ENCODE peak calls at places on chromosome 4, in seven cellular contexts. One of them, this sample, is unnamed.

GRCh38 chr4:25783943-25784342 is 78.8 kb downstream of the SEL1L3 start:
- DNase-seq in cardiac muscle cell: no peak
- DNase-seq in epithelial cell of esophagus: no peak
- DNase-seq in posterior cingulate gyrus: peak
- DNase-seq in CD8-positive, alpha-beta memory T cell: no peak
- DNase-seq in stimulated activated CD4-positive, alpha-beta T cell treated with anti-CD3 and anti-CD28 coated beads, Interleukin-15, amount 100 ng/mL, for 1 hour: no peak
- DNase-seq in fibroblast of the aortic adventitia: no peak
- DNase-seq in this sample: no peak

GRCh38 chr4:74755486-74755885 is 38.8 kb downstream of the BTC start:
- DNase-seq in cardiac muscle cell: no peak
- DNase-seq in stimulated activated CD4-positive, alpha-beta T cell treated with anti-CD3 and anti-CD28 coated beads, Interleukin-15, amount 100 ng/mL, for 1 hour: no peak
- DNase-seq in CD8-positive, alpha-beta memory T cell: no peak
- DNase-seq in epithelial cell of esophagus: no peak
- DNase-seq in posterior cingulate gyrus: no peak
- DNase-seq in fibroblast of the aortic adventitia: peak
- DNase-seq in this sample: no peak

GRCh38 chr4:150145090-150145949 is 67.1 kb downstream of the DCLK2 start:
- DNase-seq in epithelial cell of esophagus: no peak
- DNase-seq in stimulated activated CD4-positive, alpha-beta T cell treated with anti-CD3 and anti-CD28 coated beads, Interleukin-15, amount 100 ng/mL, for 1 hour: no peak
- DNase-seq in cardiac muscle cell: no peak
- DNase-seq in CD8-positive, alpha-beta memory T cell: no peak
- DNase-seq in posterior cingulate gyrus: no peak
- DNase-seq in fibroblast of the aortic adventitia: peak
- DNase-seq in this sample: no peak

GRCh38 chr4:113899260-113900177 is 79.9 kb downstream of the ARSJ start:
- DNase-seq in cardiac muscle cell: no peak
- DNase-seq in CD8-positive, alpha-beta memory T cell: peak
- DNase-seq in posterior cingulate gyrus: no peak
- DNase-seq in epithelial cell of esophagus: no peak
- DNase-seq in stimulated activated CD4-positive, alpha-beta T cell treated with anti-CD3 and anti-CD28 coated beads, Interleukin-15, amount 100 ng/mL, for 1 hour: no peak
- DNase-seq in fibroblast of the aortic adventitia: no peak
- DNase-seq in this sample: no peak

GRCh38 chr4:34469518-34469917 is 1774.8 kb downstream of the ARAP2 start:
- DNase-seq in CD8-positive, alpha-beta memory T cell: no peak
- DNase-seq in fibroblast of the aortic adventitia: no peak
- DNase-seq in posterior cingulate gyrus: no peak
- DNase-seq in cardiac muscle cell: no peak
- DNase-seq in stimulated activated CD4-positive, alpha-beta T cell treated with anti-CD3 and anti-CD28 coated beads, Interleukin-15, amount 100 ng/mL, for 1 hour: no peak
- DNase-seq in epithelial cell of esophagus: no peak
- DNase-seq in this sample: no peak

GRCh38 chr4:182711211-182711610 is 206.0 kb downstream of the DCTD start:
- DNase-seq in CD8-positive, alpha-beta memory T cell: no peak
- DNase-seq in posterior cingulate gyrus: no peak
- DNase-seq in epithelial cell of esophagus: no peak
- DNase-seq in fibroblast of the aortic adventitia: peak
- DNase-seq in cardiac muscle cell: no peak
- DNase-seq in stimulated activated CD4-positive, alpha-beta T cell treated with anti-CD3 and anti-CD28 coated beads, Interleukin-15, amount 100 ng/mL, for 1 hour: no peak
- DNase-seq in this sample: no peak

GRCh38 chr4:76376534-76376933 is 44.4 kb downstream of the CCDC158 start:
- DNase-seq in posterior cingulate gyrus: no peak
- DNase-seq in cardiac muscle cell: no peak
- DNase-seq in epithelial cell of esophagus: no peak
- DNase-seq in CD8-positive, alpha-beta memory T cell: no peak
- DNase-seq in fibroblast of the aortic adventitia: no peak
- DNase-seq in stimulated activated CD4-positive, alpha-beta T cell treated with anti-CD3 and anti-CD28 coated beads, Interleukin-15, amount 100 ng/mL, for 1 hour: no peak
- DNase-seq in this sample: no peak

GRCh38 chr4:69717778-69718177 is 42.6 kb downstream of the SULT1B1 start:
- DNase-seq in fibroblast of the aortic adventitia: no peak
- DNase-seq in cardiac muscle cell: no peak
- DNase-seq in stimulated activated CD4-positive, alpha-beta T cell treated with anti-CD3 and anti-CD28 coated beads, Interleukin-15, amount 100 ng/mL, for 1 hour: no peak
- DNase-seq in epithelial cell of esophagus: no peak
- DNase-seq in CD8-positive, alpha-beta memory T cell: no peak
- DNase-seq in posterior cingulate gyrus: no peak
- DNase-seq in this sample: no peak

GRCh38 chr4:141971854-141972253 is 335.5 kb downstream of the IL15 start:
- DNase-seq in epithelial cell of esophagus: no peak
- DNase-seq in fibroblast of the aortic adventitia: no peak
- DNase-seq in posterior cingulate gyrus: no peak
- DNase-seq in CD8-positive, alpha-beta memory T cell: no peak
- DNase-seq in stimulated activated CD4-positive, alpha-beta T cell treated with anti-CD3 and anti-CD28 coated beads, Interleukin-15, amount 100 ng/mL, for 1 hour: no peak
- DNase-seq in cardiac muscle cell: no peak
- DNase-seq in this sample: no peak

GRCh38 chr4:174332741-174333493 is 49.2 kb downstream of the CEP44 start:
- DNase-seq in CD8-positive, alpha-beta memory T cell: no peak
- DNase-seq in posterior cingulate gyrus: no peak
- DNase-seq in stimulated activated CD4-positive, alpha-beta T cell treated with anti-CD3 and anti-CD28 coated beads, Interleukin-15, amount 100 ng/mL, for 1 hour: no peak
- DNase-seq in cardiac muscle cell: no peak
- DNase-seq in epithelial cell of esophagus: peak
- DNase-seq in fibroblast of the aortic adventitia: peak
- DNase-seq in this sample: no peak

GRCh38 chr4:7650606-7651400 is 216.1 kb upstream of the PSAPL1 start:
- DNase-seq in CD8-positive, alpha-beta memory T cell: no peak
- DNase-seq in posterior cingulate gyrus: no peak
- DNase-seq in fibroblast of the aortic adventitia: no peak
- DNase-seq in cardiac muscle cell: peak
- DNase-seq in epithelial cell of esophagus: no peak
- DNase-seq in stimulated activated CD4-positive, alpha-beta T cell treated with anti-CD3 and anti-CD28 coated beads, Interleukin-15, amount 100 ng/mL, for 1 hour: no peak
- DNase-seq in this sample: no peak

GRCh38 chr4:188754372-188755002 is 615.2 kb downstream of the TRIML1 start:
- DNase-seq in stimulated activated CD4-positive, alpha-beta T cell treated with anti-CD3 and anti-CD28 coated beads, Interleukin-15, amount 100 ng/mL, for 1 hour: no peak
- DNase-seq in posterior cingulate gyrus: no peak
- DNase-seq in CD8-positive, alpha-beta memory T cell: no peak
- DNase-seq in epithelial cell of esophagus: no peak
- DNase-seq in fibroblast of the aortic adventitia: no peak
- DNase-seq in cardiac muscle cell: no peak
- DNase-seq in this sample: no peak

GRCh38 chr4:6087669-6088068 is 69.4 kb upstream of the C4orf50 start:
- DNase-seq in cardiac muscle cell: peak
- DNase-seq in fibroblast of the aortic adventitia: peak
- DNase-seq in epithelial cell of esophagus: peak
- DNase-seq in CD8-positive, alpha-beta memory T cell: no peak
- DNase-seq in stimulated activated CD4-positive, alpha-beta T cell treated with anti-CD3 and anti-CD28 coated beads, Interleukin-15, amount 100 ng/mL, for 1 hour: no peak
- DNase-seq in posterior cingulate gyrus: peak
- DNase-seq in this sample: no peak

GRCh38 chr4:56158483-56158882 is 209.7 kb downstream of the CEP135 start:
- DNase-seq in cardiac muscle cell: no peak
- DNase-seq in CD8-positive, alpha-beta memory T cell: no peak
- DNase-seq in stimulated activated CD4-positive, alpha-beta T cell treated with anti-CD3 and anti-CD28 coated beads, Interleukin-15, amount 100 ng/mL, for 1 hour: no peak
- DNase-seq in epithelial cell of esophagus: no peak
- DNase-seq in posterior cingulate gyrus: no peak
- DNase-seq in fibroblast of the aortic adventitia: no peak
- DNase-seq in this sample: no peak

GRCh38 chr4:32087211-32087610 is 1367.0 kb downstream of the PCDH7 start:
- DNase-seq in stimulated activated CD4-positive, alpha-beta T cell treated with anti-CD3 and anti-CD28 coated beads, Interleukin-15, amount 100 ng/mL, for 1 hour: no peak
- DNase-seq in CD8-positive, alpha-beta memory T cell: no peak
- DNase-seq in cardiac muscle cell: no peak
- DNase-seq in posterior cingulate gyrus: no peak
- DNase-seq in fibroblast of the aortic adventitia: no peak
- DNase-seq in epithelial cell of esophagus: no peak
- DNase-seq in this sample: no peak

GRCh38 chr4:165378763-165379631 is at the start of gene CPE:
- DNase-seq in CD8-positive, alpha-beta memory T cell: peak
- DNase-seq in cardiac muscle cell: peak
- DNase-seq in posterior cingulate gyrus: peak
- DNase-seq in stimulated activated CD4-positive, alpha-beta T cell treated with anti-CD3 and anti-CD28 coated beads, Interleukin-15, amount 100 ng/mL, for 1 hour: peak
- DNase-seq in epithelial cell of esophagus: peak
- DNase-seq in fibroblast of the aortic adventitia: peak
- DNase-seq in this sample: no peak

GRCh38 chr4:175953960-175954521 is 111.6 kb upstream of the WDR17 start:
- DNase-seq in cardiac muscle cell: no peak
- DNase-seq in stimulated activated CD4-positive, alpha-beta T cell treated with anti-CD3 and anti-CD28 coated beads, Interleukin-15, amount 100 ng/mL, for 1 hour: no peak
- DNase-seq in epithelial cell of esophagus: peak
- DNase-seq in posterior cingulate gyrus: no peak
- DNase-seq in CD8-positive, alpha-beta memory T cell: no peak
- DNase-seq in fibroblast of the aortic adventitia: no peak
- DNase-seq in this sample: no peak

GRCh38 chr4:7807351-7807921 is 132.2 kb downstream of the AFAP1 start:
- DNase-seq in cardiac muscle cell: no peak
- DNase-seq in epithelial cell of esophagus: no peak
- DNase-seq in posterior cingulate gyrus: no peak
- DNase-seq in CD8-positive, alpha-beta memory T cell: no peak
- DNase-seq in fibroblast of the aortic adventitia: no peak
- DNase-seq in stimulated activated CD4-positive, alpha-beta T cell treated with anti-CD3 and anti-CD28 coated beads, Interleukin-15, amount 100 ng/mL, for 1 hour: no peak
- DNase-seq in this sample: no peak

GRCh38 chr4:152106113-152106763 is 345.4 kb upstream of the GATB start:
- DNase-seq in epithelial cell of esophagus: peak
- DNase-seq in fibroblast of the aortic adventitia: peak
- DNase-seq in posterior cingulate gyrus: no peak
- DNase-seq in CD8-positive, alpha-beta memory T cell: no peak
- DNase-seq in stimulated activated CD4-positive, alpha-beta T cell treated with anti-CD3 and anti-CD28 coated beads, Interleukin-15, amount 100 ng/mL, for 1 hour: no peak
- DNase-seq in cardiac muscle cell: no peak
- DNase-seq in this sample: peak

GRCh38 chr4:139488442-139488841 is 34.5 kb downstream of the RAB33B start:
- DNase-seq in epithelial cell of esophagus: no peak
- DNase-seq in fibroblast of the aortic adventitia: no peak
- DNase-seq in cardiac muscle cell: no peak
- DNase-seq in posterior cingulate gyrus: no peak
- DNase-seq in stimulated activated CD4-positive, alpha-beta T cell treated with anti-CD3 and anti-CD28 coated beads, Interleukin-15, amount 100 ng/mL, for 1 hour: no peak
- DNase-seq in CD8-positive, alpha-beta memory T cell: no peak
- DNase-seq in this sample: no peak

GRCh38 chr4:113013746-113014145 is 35.7 kb upstream of the ANK2 start:
- DNase-seq in CD8-positive, alpha-beta memory T cell: no peak
- DNase-seq in stimulated activated CD4-positive, alpha-beta T cell treated with anti-CD3 and anti-CD28 coated beads, Interleukin-15, amount 100 ng/mL, for 1 hour: no peak
- DNase-seq in fibroblast of the aortic adventitia: peak
- DNase-seq in cardiac muscle cell: no peak
- DNase-seq in posterior cingulate gyrus: no peak
- DNase-seq in epithelial cell of esophagus: no peak
- DNase-seq in this sample: no peak

GRCh38 chr4:182062936-182063335 is 180.3 kb upstream of the TENM3 start:
- DNase-seq in cardiac muscle cell: peak
- DNase-seq in epithelial cell of esophagus: peak
- DNase-seq in fibroblast of the aortic adventitia: peak
- DNase-seq in posterior cingulate gyrus: no peak
- DNase-seq in stimulated activated CD4-positive, alpha-beta T cell treated with anti-CD3 and anti-CD28 coated beads, Interleukin-15, amount 100 ng/mL, for 1 hour: no peak
- DNase-seq in CD8-positive, alpha-beta memory T cell: no peak
- DNase-seq in this sample: peak

GRCh38 chr4:5079581-5079980 is 28.3 kb downstream of the STK32B start:
- DNase-seq in CD8-positive, alpha-beta memory T cell: no peak
- DNase-seq in epithelial cell of esophagus: no peak
- DNase-seq in fibroblast of the aortic adventitia: no peak
- DNase-seq in posterior cingulate gyrus: no peak
- DNase-seq in stimulated activated CD4-positive, alpha-beta T cell treated with anti-CD3 and anti-CD28 coated beads, Interleukin-15, amount 100 ng/mL, for 1 hour: no peak
- DNase-seq in cardiac muscle cell: no peak
- DNase-seq in this sample: no peak

GRCh38 chr4:139419388-139419914 is 34.5 kb upstream of the RAB33B start:
- DNase-seq in cardiac muscle cell: no peak
- DNase-seq in fibroblast of the aortic adventitia: peak
- DNase-seq in stimulated activated CD4-positive, alpha-beta T cell treated with anti-CD3 and anti-CD28 coated beads, Interleukin-15, amount 100 ng/mL, for 1 hour: no peak
- DNase-seq in posterior cingulate gyrus: peak
- DNase-seq in epithelial cell of esophagus: peak
- DNase-seq in CD8-positive, alpha-beta memory T cell: peak
- DNase-seq in this sample: peak

This sample was measured in epithelial cell of prostate.